ENCODE peak calls at places on chromosomes 11 and 22, in four cellular contexts. One of them, this sample, is unnamed.

GRCh38 chr11:112298535-112298934 is 37.9 kb upstream of the PLET1 start:
- DNase-seq in GM23338: no peak
- DNase-seq in HCT116: no peak
- DNase-seq in hepatocyte: no peak
- DNase-seq in this sample: no peak

GRCh38 chr11:35558468-35558867 is 33.1 kb upstream of the PAMR1 start:
- DNase-seq in GM23338: no peak
- DNase-seq in HCT116: no peak
- DNase-seq in hepatocyte: peak; percentile 36
- DNase-seq in this sample: no peak

GRCh38 chr11:2769779-2770555 is 70.2 kb upstream of the KCNQ1OT1 start:
- DNase-seq in GM23338: no peak
- DNase-seq in HCT116: no peak
- DNase-seq in hepatocyte: peak; percentile 2
- DNase-seq in this sample: no peak

GRCh38 chr11:118410055-118410745 is 8.8 kb downstream of the ATP5MG start:
- DNase-seq in GM23338: no peak
- DNase-seq in HCT116: no peak
- DNase-seq in hepatocyte: no peak
- DNase-seq in this sample: no peak

GRCh38 chr11:45931739-45932138 is 9.3 kb downstream of the LARGE2 start:
- DNase-seq in GM23338: no peak
- DNase-seq in HCT116: no peak
- DNase-seq in hepatocyte: no peak
- DNase-seq in this sample: no peak

GRCh38 chr11:130653838-130654601 is 205.6 kb downstream of the ADAMTS15 start:
- DNase-seq in GM23338: peak; percentile 14
- DNase-seq in HCT116: no peak
- DNase-seq in hepatocyte: no peak
- DNase-seq in this sample: no peak

GRCh38 chr11:66315498-66315885 is 1.4 kb downstream of the CD248 start:
- DNase-seq in GM23338: no peak
- DNase-seq in HCT116: no peak
- DNase-seq in hepatocyte: no peak
- DNase-seq in this sample: no peak

GRCh38 chr11:107696140-107696539 is 15.7 kb downstream of the SLN start:
- DNase-seq in GM23338: no peak
- DNase-seq in HCT116: peak; percentile 77
- DNase-seq in hepatocyte: peak; percentile 59
- DNase-seq in this sample: no peak

GRCh38 chr11:46680164-46680760 is 20.2 kb downstream of the ARHGAP1 start:
- DNase-seq in GM23338: no peak
- DNase-seq in HCT116: no peak
- DNase-seq in hepatocyte: no peak
- DNase-seq in this sample: no peak

GRCh38 chr11:38446336-38446735 is 1848.3 kb upstream of the RAG2 start:
- DNase-seq in GM23338: no peak
- DNase-seq in HCT116: no peak
- DNase-seq in hepatocyte: no peak
- DNase-seq in this sample: no peak

GRCh38 chr11:76680517-76681425 is 10.2 kb upstream of the LRRC32 start:
- DNase-seq in GM23338: peak; percentile 95
- DNase-seq in HCT116: peak; percentile 41
- DNase-seq in hepatocyte: peak; percentile 89
- DNase-seq in this sample: peak; percentile 28

GRCh38 chr11:71063129-71063528 is 189.2 kb downstream of the SHANK2 start:
- DNase-seq in GM23338: no peak
- DNase-seq in HCT116: no peak
- DNase-seq in hepatocyte: no peak
- DNase-seq in this sample: no peak

GRCh38 chr22:24271406-24271760 is 752 bp downstream of the SPECC1L start:
- DNase-seq in GM23338: no peak
- DNase-seq in HCT116: no peak
- DNase-seq in hepatocyte: peak; percentile 55
- DNase-seq in this sample: no peak

GRCh38 chr11:12005476-12005875 is 3.0 kb downstream of the DKK3 start:
- DNase-seq in GM23338: no peak
- DNase-seq in HCT116: no peak
- DNase-seq in hepatocyte: no peak
- DNase-seq in this sample: no peak

GRCh38 chr11:64290352-64290751 is 750 bp upstream of the KCNK4 start:
- DNase-seq in GM23338: no peak
- DNase-seq in HCT116: no peak
- DNase-seq in hepatocyte: no peak
- DNase-seq in this sample: no peak

GRCh38 chr11:116701297-116701801 is 71.4 kb downstream of the BUD13 start:
- DNase-seq in GM23338: no peak
- DNase-seq in HCT116: no peak
- DNase-seq in hepatocyte: no peak
- DNase-seq in this sample: no peak

GRCh38 chr11:123653405-123653996 is 923 bp downstream of the SCN3B start:
- DNase-seq in GM23338: no peak
- DNase-seq in HCT116: no peak
- DNase-seq in hepatocyte: no peak
- DNase-seq in this sample: no peak

GRCh38 chr11:126186031-126186698 is 25.3 kb downstream of the RPUSD4 start:
- DNase-seq in GM23338: no peak
- DNase-seq in HCT116: no peak
- DNase-seq in hepatocyte: no peak
- DNase-seq in this sample: no peak

GRCh38 chr11:94876645-94877445 is 96.5 kb downstream of the CWC15 start:
- DNase-seq in GM23338: no peak
- DNase-seq in HCT116: peak; percentile 72
- DNase-seq in hepatocyte: peak; percentile 87
- DNase-seq in this sample: peak; percentile 3

GRCh38 chr11:28799316-28799715 is 691.1 kb downstream of the METTL15 start:
- DNase-seq in GM23338: no peak
- DNase-seq in HCT116: no peak
- DNase-seq in hepatocyte: no peak
- DNase-seq in this sample: no peak

GRCh38 chr22:48535868-48536690 is 1291.6 kb downstream of the BRD1 start:
- DNase-seq in GM23338: no peak
- DNase-seq in HCT116: no peak
- DNase-seq in hepatocyte: no peak
- DNase-seq in this sample: no peak

GRCh38 chr22:17960695-17961442 is 63.5 kb downstream of the MICAL3 start:
- DNase-seq in GM23338: no peak
- DNase-seq in HCT116: no peak
- DNase-seq in hepatocyte: no peak
- DNase-seq in this sample: no peak

GRCh38 chr11:102111787-102112653 is 1.8 kb downstream of the YAP1 start:
- DNase-seq in GM23338: no peak
- DNase-seq in HCT116: peak; percentile 98
- DNase-seq in hepatocyte: peak; percentile 83
- DNase-seq in this sample: no peak

GRCh38 chr11:76789443-76789719 is 6.2 kb downstream of the TSKU start:
- DNase-seq in GM23338: no peak
- DNase-seq in HCT116: no peak
- DNase-seq in hepatocyte: no peak
- DNase-seq in this sample: no peak

GRCh38 chr11:3000032-3000961 is 8.2 kb upstream of the NAP1L4 start:
- DNase-seq in GM23338: no peak
- DNase-seq in HCT116: no peak
- DNase-seq in hepatocyte: peak; percentile 47
- DNase-seq in this sample: no peak

GRCh38 chr11:64122411-64123101 is 43.4 kb downstream of the MACROD1 start:
- DNase-seq in GM23338: peak; percentile 56
- DNase-seq in HCT116: no peak
- DNase-seq in hepatocyte: no peak
- DNase-seq in this sample: no peak

GRCh38 chr11:113613619-113614018 is 92.5 kb downstream of the TMPRSS5 start:
- DNase-seq in GM23338: peak; percentile 14
- DNase-seq in HCT116: no peak
- DNase-seq in hepatocyte: no peak
- DNase-seq in this sample: no peak

GRCh38 chr22:27777128-27777527 is 24.4 kb downstream of the MN1 start:
- DNase-seq in GM23338: no peak
- DNase-seq in HCT116: no peak
- DNase-seq in hepatocyte: no peak
- DNase-seq in this sample: no peak

GRCh38 chr22:27774200-27774599 is 27.4 kb downstream of the MN1 start:
- DNase-seq in GM23338: no peak
- DNase-seq in HCT116: no peak
- DNase-seq in hepatocyte: no peak
- DNase-seq in this sample: no peak

GRCh38 chr22:27775087-27775697 is 26.4 kb downstream of the MN1 start:
- DNase-seq in GM23338: no peak
- DNase-seq in HCT116: no peak
- DNase-seq in hepatocyte: no peak
- DNase-seq in this sample: no peak

GRCh38 chr22:27776410-27776958 is 25.1 kb downstream of the MN1 start:
- DNase-seq in GM23338: peak; percentile 61
- DNase-seq in HCT116: no peak
- DNase-seq in hepatocyte: no peak
- DNase-seq in this sample: no peak

GRCh38 chr22:27775698-27776409 is 25.7 kb downstream of the MN1 start:
- DNase-seq in GM23338: peak; percentile 66
- DNase-seq in HCT116: no peak
- DNase-seq in hepatocyte: no peak
- DNase-seq in this sample: no peak
- TF ChIP-seq EZH2 in GM23338: no peak
- TF ChIP-seq EZH2 in HCT116: no peak
- TF ChIP-seq EZH2 in hepatocyte: no peak
- TF ChIP-seq EZH2 in this sample: no peak

GRCh38 chr11:26909429-26910009 is 84.4 kb upstream of the FIBIN start:
- DNase-seq in GM23338: no peak
- DNase-seq in HCT116: no peak
- DNase-seq in hepatocyte: no peak
- DNase-seq in this sample: no peak

GRCh38 chr11:26904114-26904513 is 89.8 kb upstream of the FIBIN start:
- DNase-seq in GM23338: peak; percentile 17
- DNase-seq in HCT116: no peak
- DNase-seq in hepatocyte: no peak
- DNase-seq in this sample: no peak

GRCh38 chr11:26904801-26905200 is 89.1 kb upstream of the FIBIN start:
- DNase-seq in GM23338: no peak
- DNase-seq in HCT116: no peak
- DNase-seq in hepatocyte: no peak
- DNase-seq in this sample: no peak

GRCh38 chr11:26901162-26901561 is 92.8 kb upstream of the FIBIN start:
- DNase-seq in GM23338: no peak
- DNase-seq in HCT116: no peak
- DNase-seq in hepatocyte: no peak
- DNase-seq in this sample: peak; percentile 59

DNA sequence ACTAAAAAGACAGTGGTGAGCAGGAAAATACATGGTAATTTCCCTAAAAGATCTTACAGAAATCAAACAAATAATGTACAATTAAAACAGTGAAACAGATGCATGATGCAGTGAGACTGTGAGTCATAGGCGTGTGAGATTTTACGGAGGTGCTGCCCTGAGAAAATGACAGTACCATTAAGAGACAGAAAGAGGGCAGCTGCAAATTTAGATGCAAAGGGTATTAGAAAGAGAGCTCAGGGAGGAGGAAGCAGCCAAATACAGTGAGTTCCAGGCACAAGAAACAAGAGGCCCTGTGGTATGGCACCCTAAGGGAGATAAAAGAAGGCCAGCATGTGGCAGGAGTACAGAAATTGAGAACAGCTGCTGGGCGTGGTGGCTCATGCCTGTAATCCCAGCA is 88.5 kb upstream of the FIBIN start:
- DNase-seq in GM23338: peak; percentile 12
- DNase-seq in HCT116: no peak
- DNase-seq in hepatocyte: no peak
- DNase-seq in this sample: no peak
- H3K4me3 ChIP-seq in GM23338: no peak overlapping the region
- H3K4me3 ChIP-seq in HCT116: no peak overlapping the region
- H3K4me3 ChIP-seq in hepatocyte: no peak overlapping the region
- H3K4me3 ChIP-seq in this sample: no peak overlapping the region

GRCh38 chr22:29327089-29327764 is 11.7 kb upstream of the RASL10A start:
- DNase-seq in GM23338: no peak
- DNase-seq in HCT116: no peak
- DNase-seq in hepatocyte: no peak
- DNase-seq in this sample: no peak
- H3K27ac ChIP-seq in GM23338: no peak overlapping the region
- H3K27ac ChIP-seq in HCT116: no peak overlapping the region
- H3K27ac ChIP-seq in hepatocyte: no peak overlapping the region
- H3K27ac ChIP-seq in this sample: no peak overlapping the region

GRCh38 chr22:50020606-50021005 is 8.0 kb upstream of the IL17REL start:
- DNase-seq in GM23338: no peak
- DNase-seq in HCT116: no peak
- DNase-seq in hepatocyte: no peak
- DNase-seq in this sample: no peak

GRCh38 chr22:50016988-50017700 is 4.6 kb upstream of the IL17REL start:
- DNase-seq in GM23338: no peak
- DNase-seq in HCT116: no peak
- DNase-seq in hepatocyte: peak; percentile 5
- DNase-seq in this sample: no peak

GRCh38 chr22:50018608-50019291 is 6.2 kb upstream of the IL17REL start:
- DNase-seq in GM23338: no peak
- DNase-seq in HCT116: no peak
- DNase-seq in hepatocyte: no peak
- DNase-seq in this sample: no peak

GRCh38 chr22:50017701-50018224 is 5.2 kb upstream of the IL17REL start:
- DNase-seq in GM23338: no peak
- DNase-seq in HCT116: no peak
- DNase-seq in hepatocyte: no peak
- DNase-seq in this sample: no peak

DNA sequence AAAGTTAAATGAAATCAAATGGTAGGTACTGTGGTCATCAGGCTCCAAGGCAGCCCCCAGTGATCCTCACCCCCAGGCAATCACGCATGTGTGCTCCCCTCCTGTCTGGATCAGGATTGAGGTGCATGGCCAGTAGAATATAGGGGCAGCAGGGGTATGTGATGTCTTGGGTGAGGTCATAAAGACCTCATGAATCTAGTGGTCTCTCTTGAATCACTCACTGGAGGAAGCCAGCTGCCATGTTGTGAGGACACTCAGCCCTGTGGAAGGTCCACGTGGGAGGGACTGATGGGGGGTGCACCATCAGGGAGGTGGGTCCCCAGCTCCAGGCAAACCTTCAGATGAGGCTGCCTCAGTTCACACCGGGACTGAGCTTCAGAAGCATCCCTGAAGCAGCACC is 6.8 kb upstream of the IL17REL start:
- DNase-seq in GM23338: no peak
- DNase-seq in HCT116: no peak
- DNase-seq in hepatocyte: no peak
- DNase-seq in this sample: no peak
- TF ChIP-seq EZH2 in GM23338: no peak
- TF ChIP-seq EZH2 in HCT116: no peak
- TF ChIP-seq EZH2 in hepatocyte: no peak
- TF ChIP-seq EZH2 in this sample: no peak

GRCh38 chr11:69915501-69916250 is 96.5 kb upstream of the FGF3 start:
- DNase-seq in GM23338: peak; percentile 93
- DNase-seq in HCT116: peak; percentile 60
- DNase-seq in hepatocyte: peak; percentile 90
- DNase-seq in this sample: no peak
- H3K4me3 ChIP-seq in GM23338: no peak overlapping the region
- H3K4me3 ChIP-seq in HCT116: peak overlapping the region; percentile 7
- H3K4me3 ChIP-seq in hepatocyte: no peak overlapping the region
- H3K4me3 ChIP-seq in this sample: no peak overlapping the region